ENCODE peak calls at places on chromosomes 4 and X, in seven cellular contexts. One of them, this sample, is unnamed.

GRCh38 chrX:129798888-129799287 is 19.1 kb downstream of the SASH3 start:
- DNase-seq in natural killer cell treated with Interleukin-12 subunit alpha and Interleukin-12 subunit beta and Interleukin-15 and Interleukin-18, amount 100 ng/mL, for 72 hours: no peak
- DNase-seq in NCI-H446: no peak
- DNase-seq in GM20000: no peak
- DNase-seq in left colon: no peak
- DNase-seq in hippocampal formation: no peak
- DNase-seq in effector memory CD8-positive, alpha-beta T cell: no peak
- DNase-seq in this sample: no peak

GRCh38 chr4:113502476-113502875 is 259.1 kb downstream of the CAMK2D start:
- DNase-seq in natural killer cell treated with Interleukin-12 subunit alpha and Interleukin-12 subunit beta and Interleukin-15 and Interleukin-18, amount 100 ng/mL, for 72 hours: no peak
- DNase-seq in NCI-H446: no peak
- DNase-seq in GM20000: no peak
- DNase-seq in left colon: no peak
- DNase-seq in hippocampal formation: no peak
- DNase-seq in effector memory CD8-positive, alpha-beta T cell: no peak
- DNase-seq in this sample: no peak

GRCh38 chr4:153154010-153154975 is 50.0 kb upstream of the TRIM2 start:
- DNase-seq in natural killer cell treated with Interleukin-12 subunit alpha and Interleukin-12 subunit beta and Interleukin-15 and Interleukin-18, amount 100 ng/mL, for 72 hours: no peak
- DNase-seq in NCI-H446: peak; percentile 48
- DNase-seq in GM20000: no peak
- DNase-seq in left colon: peak; percentile 69
- DNase-seq in hippocampal formation: no peak
- DNase-seq in effector memory CD8-positive, alpha-beta T cell: no peak
- DNase-seq in this sample: peak; percentile 26

GRCh38 chrX:130975947-130976346 is 72.9 kb upstream of the ENOX2 start:
- DNase-seq in natural killer cell treated with Interleukin-12 subunit alpha and Interleukin-12 subunit beta and Interleukin-15 and Interleukin-18, amount 100 ng/mL, for 72 hours: no peak
- DNase-seq in NCI-H446: peak; percentile 60
- DNase-seq in GM20000: peak; percentile 11
- DNase-seq in left colon: no peak
- DNase-seq in hippocampal formation: peak; percentile 22
- DNase-seq in effector memory CD8-positive, alpha-beta T cell: peak; percentile 1
- DNase-seq in this sample: peak; percentile 70

GRCh38 chr4:15853345-15853744 is 75.2 kb downstream of the CD38 start:
- DNase-seq in natural killer cell treated with Interleukin-12 subunit alpha and Interleukin-12 subunit beta and Interleukin-15 and Interleukin-18, amount 100 ng/mL, for 72 hours: no peak
- DNase-seq in NCI-H446: no peak
- DNase-seq in GM20000: no peak
- DNase-seq in left colon: no peak
- DNase-seq in hippocampal formation: no peak
- DNase-seq in effector memory CD8-positive, alpha-beta T cell: no peak
- DNase-seq in this sample: no peak

GRCh38 chrX:131477498-131477897 is 66.4 kb upstream of the OR13H1 start:
- DNase-seq in natural killer cell treated with Interleukin-12 subunit alpha and Interleukin-12 subunit beta and Interleukin-15 and Interleukin-18, amount 100 ng/mL, for 72 hours: no peak
- DNase-seq in NCI-H446: no peak
- DNase-seq in GM20000: no peak
- DNase-seq in left colon: no peak
- DNase-seq in hippocampal formation: no peak
- DNase-seq in effector memory CD8-positive, alpha-beta T cell: no peak
- DNase-seq in this sample: no peak

GRCh38 chr4:138542191-138542771 is 300.1 kb upstream of the SLC7A11 start:
- DNase-seq in natural killer cell treated with Interleukin-12 subunit alpha and Interleukin-12 subunit beta and Interleukin-15 and Interleukin-18, amount 100 ng/mL, for 72 hours: no peak
- DNase-seq in NCI-H446: no peak
- DNase-seq in GM20000: no peak
- DNase-seq in left colon: no peak
- DNase-seq in hippocampal formation: no peak
- DNase-seq in effector memory CD8-positive, alpha-beta T cell: no peak
- DNase-seq in this sample: no peak

GRCh38 chrX:149539283-149540132 is 1.3 kb upstream of the EOLA1 start:
- DNase-seq in natural killer cell treated with Interleukin-12 subunit alpha and Interleukin-12 subunit beta and Interleukin-15 and Interleukin-18, amount 100 ng/mL, for 72 hours: peak; percentile 91
- DNase-seq in NCI-H446: peak; percentile 93
- DNase-seq in GM20000: peak; percentile 70
- DNase-seq in left colon: peak; percentile 95
- DNase-seq in hippocampal formation: peak; percentile 81
- DNase-seq in effector memory CD8-positive, alpha-beta T cell: peak; percentile 85
- DNase-seq in this sample: peak; percentile 88